ENCODE peak calls at places on chromosomes 13 and 19, in four cellular contexts. A is heart left ventricle, W is ovary, L is D721Med. Y is an unnamed sample.
A peak's percentile ranks its signal among the peaks of the same experiment; 100 is the strongest.

GRCh38 chr13:30690282-30691188 is 44.8 kb upstream of the ALOX5AP start:
- DNase-seq in A (peak; percentile 60), L (no peak), W (no peak), Y (no peak)

GRCh38 chr13:49935171-49936084 is 712 bp downstream of the SPRYD7 start:
- DNase-seq in W (no peak), A (peak; percentile 48), L (no peak), Y (peak; percentile 54)

GRCh38 chr19:43743059-43743458 is 11.7 kb downstream of the SMG9 start:
- DNase-seq in A (no peak), L (no peak), W (no peak), Y (no peak)

GRCh38 chr19:16088351-16088984 is 12.2 kb downstream of the TPM4 start:
- DNase-seq in A (no peak), L (no peak), W (no peak), Y (no peak)

GRCh38 chr13:76882431-76882830 is 3.8 kb downstream of the KCTD12 start:
- DNase-seq in L (no peak), W (no peak), A (no peak), Y (no peak)

GRCh38 chr13:49023441-49023840 is 47.7 kb downstream of the FNDC3A start:
- DNase-seq in W (no peak), A (no peak), L (no peak), Y (no peak)

GRCh38 chr13:109816979-109817275 is 30.5 kb upstream of the IRS2 start:
- DNase-seq in W (no peak), L (no peak), A (no peak), Y (no peak)

GRCh38 chr19:51688665-51689571 is 4.2 kb upstream of the SPACA6 start:
- DNase-seq in A (peak; percentile 94), L (no peak), W (peak; percentile 98), Y (no peak)

GRCh38 chr19:6849876-6850275 is 37.5 kb upstream of the ADGRE1 start:
- DNase-seq in W (no peak), A (no peak), L (no peak), Y (no peak)

GRCh38 chr13:113906566-113906965 is 42.7 kb upstream of the GAS6 start:
- DNase-seq in L (no peak), A (no peak), W (no peak), Y (no peak)

GRCh38 chr13:64551755-64552154 is 2678.4 kb downstream of the PCDH9 start:
- DNase-seq in L (no peak), W (no peak), A (no peak), Y (no peak)

GRCh38 chr13:32840840-32841713 is 175.1 kb upstream of the KL start:
- DNase-seq in L (no peak), W (no peak), A (peak; percentile 37), Y (no peak)

GRCh38 chr13:110714798-110715394 is 1.4 kb downstream of the ING1 start:
- DNase-seq in A (peak; percentile 79), W (peak; percentile 76), L (no peak), Y (peak; percentile 58)

GRCh38 chr13:67099494-67099893 is 130.6 kb downstream of the PCDH9 start:
- DNase-seq in W (no peak), A (no peak), L (no peak), Y (no peak)

GRCh38 chr19:36916991-36917390 is 859 bp downstream of the ZNF568 start:
- DNase-seq in L (no peak), A (no peak), W (no peak), Y (peak; percentile 8)

GRCh38 chr19:49677901-49678674 is 1.0 kb downstream of the PRMT1 start:
- DNase-seq in L (no peak), A (peak; percentile 70), W (peak; percentile 83), Y (peak; percentile 95)

GRCh38 chr19:46860846-46861690 is at the start of gene ARHGAP35:
- DNase-seq in W (peak; percentile 65), A (no peak), L (peak; percentile 77), Y (no peak)

GRCh38 chr19:17775245-17775927 is 19.6 kb upstream of the B3GNT3 start:
- DNase-seq in W (no peak), L (no peak), A (no peak), Y (peak; percentile 62)

GRCh38 chr13:111335263-111335662 is 14.8 kb downstream of the TEX29 start:
- DNase-seq in L (no peak), W (no peak), A (no peak), Y (no peak)

GRCh38 chr13:112102243-112102642 is 35.3 kb downstream of the SOX1 start:
- DNase-seq in A (no peak), L (no peak), W (no peak), Y (no peak)

GRCh38 chr13:100382787-100383186 is 205.8 kb downstream of the GGACT start:
- DNase-seq in W (no peak), A (no peak), L (no peak), Y (no peak)

GRCh38 chr19:858868-859843 is at the start of gene CFD:
- DNase-seq in W (no peak), A (peak; percentile 72), L (no peak), Y (no peak)

GRCh38 chr19:17529239-17530158 is 18.1 kb downstream of the PGLS start:
- DNase-seq in L (no peak), W (no peak), A (no peak), Y (no peak)

GRCh38 chr19:49681830-49682229 is 4.8 kb downstream of the PRMT1 start:
- DNase-seq in A (no peak), W (peak; percentile 38), L (no peak), Y (no peak)

GRCh38 chr13:109146912-109147624 is 517.7 kb downstream of the MYO16 start:
- DNase-seq in A (no peak), L (no peak), W (no peak), Y (no peak)

GRCh38 chr19:52048604-52049493 is at the start of gene ZNF432:
- DNase-seq in L (peak; percentile 43), W (peak; percentile 95), A (peak; percentile 95), Y (peak; percentile 88)

GRCh38 chr19:3479177-3479818 is 1.0 kb downstream of the SMIM24 start:
- DNase-seq in A (no peak), W (no peak), L (no peak), Y (peak; percentile 84)

GRCh38 chr19:16315825-16316505 is 8.7 kb upstream of the KLF2 start:
- DNase-seq in L (no peak), W (peak; percentile 81), A (peak; percentile 70), Y (no peak)

GRCh38 chr19:48596679-48597465 is 9.7 kb upstream of the SPACA4 start:
- DNase-seq in A (no peak), W (no peak), L (no peak), Y (peak; percentile 70)

GRCh38 chr19:10289836-10290438 is at the start of gene ICAM5:
- DNase-seq in A (no peak), W (no peak), L (no peak), Y (peak; percentile 67)

GRCh38 chr19:18644144-18645034 is 7.6 kb downstream of the KLHL26 start:
- DNase-seq in L (no peak), W (no peak), A (no peak), Y (no peak)

GRCh38 chr13:112652512-112653458 is 37.1 kb upstream of the ATP11A start:
- DNase-seq in W (no peak), L (no peak), A (peak; percentile 56), Y (no peak)

GRCh38 chr13:62626771-62627170 is 1211.1 kb upstream of the PCDH20 start:
- DNase-seq in L (no peak), W (no peak), A (no peak), Y (peak; percentile 8)

GRCh38 chr13:83221813-83222241 is 660.4 kb downstream of the SLITRK1 start:
- DNase-seq in W (no peak), L (no peak), A (no peak), Y (no peak)

GRCh38 chr13:33757713-33758112 is 60.2 kb upstream of the RFC3 start:
- DNase-seq in L (no peak), W (no peak), A (no peak), Y (no peak)

GRCh38 chr19:19591133-19591825 is 27.2 kb downstream of the PBX4 start:
- DNase-seq in W (no peak), A (no peak), L (peak; percentile 11), Y (peak; percentile 86)

DNA sequence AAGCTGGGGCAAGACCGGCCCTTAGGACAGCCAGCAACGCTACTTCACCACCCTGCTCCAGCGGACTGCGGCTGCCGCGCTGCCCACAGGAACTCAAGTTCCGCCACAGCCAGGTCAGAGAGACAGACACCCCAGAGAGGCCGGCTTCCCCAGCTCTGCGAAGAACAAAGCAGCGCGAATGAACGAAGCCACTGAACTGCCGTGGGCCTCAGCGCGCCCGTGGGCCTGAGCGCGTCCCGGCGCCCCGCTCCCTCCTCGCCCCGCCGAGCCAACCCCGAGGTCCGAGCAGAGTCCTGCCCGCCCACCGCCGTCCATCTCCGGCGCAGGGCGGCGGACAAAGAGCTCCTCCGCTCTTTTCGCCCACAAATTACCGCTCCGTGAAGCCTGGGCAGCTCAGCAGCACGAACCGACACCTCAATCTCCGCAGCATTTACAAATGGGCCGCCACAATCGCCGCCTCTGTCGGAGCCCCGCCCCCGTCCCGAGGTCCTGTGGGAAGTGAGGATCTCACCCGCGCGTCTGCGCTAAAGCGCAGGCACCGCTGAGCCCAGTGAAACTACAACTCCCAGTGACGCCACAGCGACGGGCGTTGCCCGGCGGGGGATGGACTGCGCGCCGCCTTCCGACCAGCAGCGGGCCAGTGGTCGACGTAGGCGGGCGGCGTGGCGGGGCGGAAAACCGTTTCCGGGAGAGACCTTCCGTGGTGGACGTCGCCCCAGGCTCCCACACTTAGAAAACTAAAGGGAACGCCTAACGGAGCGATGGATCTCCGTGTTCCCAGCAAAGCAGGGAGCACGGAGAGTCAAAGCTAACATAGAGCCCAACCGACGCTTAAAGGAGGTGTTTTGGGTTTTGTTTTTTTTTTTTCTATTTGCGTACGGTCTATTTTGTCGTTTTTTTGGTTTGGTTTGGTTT is 158.7 kb downstream of the RNF17 start:
- DNase-seq in A (peak; percentile 97), W (peak; percentile 96), L (peak; percentile 56), Y (peak; percentile 96)
- TF ChIP-seq CTCF in A (no peak), W (no peak), L (no peak), Y (no peak)

GRCh38 chr13:34941835-34942731 is at the start of gene NBEA:
- DNase-seq in A (peak; percentile 89), W (peak; percentile 89), L (peak; percentile 59), Y (peak; percentile 72)
- TF ChIP-seq CTCF in A (peak; percentile 39), W (peak; percentile 55), L (no peak), Y (no peak)

DNA sequence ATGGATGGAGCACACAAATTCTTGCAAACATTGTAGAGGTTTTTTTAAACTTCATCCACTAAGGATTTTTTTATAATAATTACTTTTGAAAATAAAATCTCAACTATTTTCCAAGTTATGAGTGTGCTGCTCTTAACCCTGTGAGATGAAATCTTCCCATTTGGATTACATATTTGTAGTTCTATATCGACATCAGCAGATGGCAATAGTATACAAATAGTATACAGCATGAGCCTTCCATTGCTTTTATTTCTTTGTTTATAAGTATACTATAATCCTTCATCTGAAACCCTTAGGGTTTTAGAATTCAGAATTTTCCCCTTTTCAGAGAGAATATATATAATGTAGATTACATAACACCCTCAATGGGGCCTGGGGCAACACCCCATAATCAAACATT is 70.5 kb downstream of the GJA3 start:
- DNase-seq in L (no peak), A (no peak), W (no peak), Y (no peak)
- TF ChIP-seq CTCF in L (peak; percentile 8), A (no peak), W (no peak), Y (no peak)

GRCh38 chr19:4970558-4971423 is 1.9 kb downstream of the KDM4B start:
- DNase-seq in W (no peak), L (no peak), A (no peak), Y (no peak)
- TF ChIP-seq CTCF in W (no peak), L (no peak), A (no peak), Y (no peak)

GRCh38 chr13:40379186-40379585 is 287.3 kb downstream of the FOXO1 start:
- DNase-seq in L (no peak), W (no peak), A (no peak), Y (no peak)
- TF ChIP-seq CTCF in L (no peak), W (no peak), A (no peak), Y (no peak)